ENCODE peak calls at places on chromosomes 12 and 14, in seven cellular contexts. One of them, this sample, is unnamed.

GRCh38 chr14:100982356-100982755 is 78.8 kb upstream of the RTL1 start:
- DNase-seq in cardiac fibroblast: no peak
- DNase-seq in GM06990: no peak
- DNase-seq in lung: no peak
- DNase-seq in hepatocyte: no peak
- DNase-seq in AG09309: no peak
- DNase-seq in dorsolateral prefrontal cortex: no peak
- DNase-seq in this sample: no peak

GRCh38 chr14:48703728-48704467 is 882.3 kb downstream of the RPS29 start:
- DNase-seq in lung: no peak
- DNase-seq in hepatocyte: no peak
- DNase-seq in dorsolateral prefrontal cortex: no peak
- DNase-seq in GM06990: no peak
- DNase-seq in cardiac fibroblast: peak
- DNase-seq in AG09309: no peak
- DNase-seq in this sample: no peak

GRCh38 chr12:26198742-26199141 is 3.4 kb downstream of the SSPN start:
- DNase-seq in cardiac fibroblast: peak
- DNase-seq in hepatocyte: peak
- DNase-seq in GM06990: no peak
- DNase-seq in AG09309: no peak
- DNase-seq in dorsolateral prefrontal cortex: no peak
- DNase-seq in lung: no peak
- DNase-seq in this sample: no peak

GRCh38 chr12:118436002-118436724 is 59.8 kb downstream of the SUDS3 start:
- DNase-seq in dorsolateral prefrontal cortex: no peak
- DNase-seq in cardiac fibroblast: no peak
- DNase-seq in GM06990: no peak
- DNase-seq in hepatocyte: peak
- DNase-seq in lung: no peak
- DNase-seq in AG09309: no peak
- DNase-seq in this sample: peak

GRCh38 chr14:32726516-32726915 is 212.2 kb upstream of the NPAS3 start:
- DNase-seq in dorsolateral prefrontal cortex: no peak
- DNase-seq in AG09309: no peak
- DNase-seq in GM06990: no peak
- DNase-seq in cardiac fibroblast: no peak
- DNase-seq in hepatocyte: no peak
- DNase-seq in lung: no peak
- DNase-seq in this sample: no peak

GRCh38 chr14:50342211-50343080 is 30.3 kb downstream of the DMAC2L start:
- DNase-seq in GM06990: peak
- DNase-seq in hepatocyte: peak
- DNase-seq in dorsolateral prefrontal cortex: peak
- DNase-seq in lung: no peak
- DNase-seq in AG09309: peak
- DNase-seq in cardiac fibroblast: peak
- DNase-seq in this sample: no peak

GRCh38 chr12:16163891-16164290 is 113.6 kb downstream of the SLC15A5 start:
- DNase-seq in cardiac fibroblast: no peak
- DNase-seq in lung: no peak
- DNase-seq in AG09309: no peak
- DNase-seq in GM06990: no peak
- DNase-seq in dorsolateral prefrontal cortex: no peak
- DNase-seq in hepatocyte: no peak
- DNase-seq in this sample: no peak

GRCh38 chr12:55683676-55684075 is 24.0 kb downstream of the ITGA7 start:
- DNase-seq in dorsolateral prefrontal cortex: peak
- DNase-seq in hepatocyte: no peak
- DNase-seq in cardiac fibroblast: no peak
- DNase-seq in GM06990: no peak
- DNase-seq in AG09309: no peak
- DNase-seq in lung: no peak
- DNase-seq in this sample: no peak

GRCh38 chr12:74646831-74647230 is 109.2 kb downstream of the ATXN7L3B start:
- DNase-seq in cardiac fibroblast: peak
- DNase-seq in GM06990: no peak
- DNase-seq in AG09309: no peak
- DNase-seq in dorsolateral prefrontal cortex: no peak
- DNase-seq in hepatocyte: peak
- DNase-seq in lung: no peak
- DNase-seq in this sample: no peak

GRCh38 chr14:64772394-64772950 is 68.2 kb downstream of the PLEKHG3 start:
- DNase-seq in lung: no peak
- DNase-seq in GM06990: no peak
- DNase-seq in dorsolateral prefrontal cortex: no peak
- DNase-seq in cardiac fibroblast: no peak
- DNase-seq in AG09309: no peak
- DNase-seq in hepatocyte: no peak
- DNase-seq in this sample: no peak

GRCh38 chr12:3342051-3342450 is 149.0 kb upstream of the PRMT8 start:
- DNase-seq in cardiac fibroblast: peak
- DNase-seq in AG09309: no peak
- DNase-seq in lung: no peak
- DNase-seq in GM06990: no peak
- DNase-seq in hepatocyte: peak
- DNase-seq in dorsolateral prefrontal cortex: peak
- DNase-seq in this sample: peak

GRCh38 chr12:64608901-64609542 is 1.3 kb upstream of the RASSF3 start:
- DNase-seq in cardiac fibroblast: peak
- DNase-seq in dorsolateral prefrontal cortex: no peak
- DNase-seq in hepatocyte: peak
- DNase-seq in lung: peak
- DNase-seq in GM06990: peak
- DNase-seq in AG09309: no peak
- DNase-seq in this sample: no peak

GRCh38 chr12:4115570-4115969 is 158.0 kb upstream of the CCND2 start:
- DNase-seq in lung: peak
- DNase-seq in cardiac fibroblast: no peak
- DNase-seq in hepatocyte: no peak
- DNase-seq in AG09309: no peak
- DNase-seq in dorsolateral prefrontal cortex: no peak
- DNase-seq in GM06990: no peak
- DNase-seq in this sample: no peak

GRCh38 chr14:55438066-55438683 is 2.2 kb downstream of the TBPL2 start:
- DNase-seq in dorsolateral prefrontal cortex: no peak
- DNase-seq in AG09309: peak
- DNase-seq in lung: no peak
- DNase-seq in GM06990: no peak
- DNase-seq in cardiac fibroblast: peak
- DNase-seq in hepatocyte: peak
- DNase-seq in this sample: no peak

GRCh38 chr12:119208626-119209061 is 29.9 kb downstream of the HSPB8 start:
- DNase-seq in GM06990: no peak
- DNase-seq in lung: peak
- DNase-seq in dorsolateral prefrontal cortex: peak
- DNase-seq in cardiac fibroblast: peak
- DNase-seq in hepatocyte: peak
- DNase-seq in AG09309: no peak
- DNase-seq in this sample: no peak

GRCh38 chr12:49803693-49804450 is 24.3 kb downstream of the NCKAP5L start:
- DNase-seq in lung: no peak
- DNase-seq in dorsolateral prefrontal cortex: no peak
- DNase-seq in AG09309: no peak
- DNase-seq in GM06990: no peak
- DNase-seq in hepatocyte: no peak
- DNase-seq in cardiac fibroblast: no peak
- DNase-seq in this sample: no peak

GRCh38 chr12:51077930-51078329 is 5.5 kb downstream of the CSRNP2 start:
- DNase-seq in GM06990: no peak
- DNase-seq in dorsolateral prefrontal cortex: peak
- DNase-seq in lung: no peak
- DNase-seq in hepatocyte: peak
- DNase-seq in cardiac fibroblast: peak
- DNase-seq in AG09309: no peak
- DNase-seq in this sample: no peak

GRCh38 chr14:21317433-21317832 is 37.5 kb downstream of the RPGRIP1 start:
- DNase-seq in lung: no peak
- DNase-seq in cardiac fibroblast: no peak
- DNase-seq in hepatocyte: no peak
- DNase-seq in GM06990: peak
- DNase-seq in dorsolateral prefrontal cortex: no peak
- DNase-seq in AG09309: no peak
- DNase-seq in this sample: no peak

GRCh38 chr12:16281157-16281556 is 3.7 kb upstream of the SLC15A5 start:
- DNase-seq in hepatocyte: peak
- DNase-seq in cardiac fibroblast: peak
- DNase-seq in AG09309: no peak
- DNase-seq in GM06990: no peak
- DNase-seq in lung: no peak
- DNase-seq in dorsolateral prefrontal cortex: no peak
- DNase-seq in this sample: no peak

GRCh38 chr14:106491851-106492250 is 965.5 kb downstream of the TMEM121 start:
- DNase-seq in cardiac fibroblast: no peak
- DNase-seq in lung: no peak
- DNase-seq in hepatocyte: no peak
- DNase-seq in dorsolateral prefrontal cortex: no peak
- DNase-seq in AG09309: no peak
- DNase-seq in GM06990: no peak
- DNase-seq in this sample: no peak

GRCh38 chr14:56902413-56902812 is 92.1 kb upstream of the OTX2 start:
- DNase-seq in hepatocyte: no peak
- DNase-seq in GM06990: no peak
- DNase-seq in cardiac fibroblast: no peak
- DNase-seq in AG09309: no peak
- DNase-seq in lung: no peak
- DNase-seq in dorsolateral prefrontal cortex: no peak
- DNase-seq in this sample: no peak

GRCh38 chr12:62738611-62739010 is 196.3 kb downstream of the PPM1H start:
- DNase-seq in GM06990: no peak
- DNase-seq in AG09309: no peak
- DNase-seq in dorsolateral prefrontal cortex: no peak
- DNase-seq in cardiac fibroblast: no peak
- DNase-seq in hepatocyte: no peak
- DNase-seq in lung: no peak
- DNase-seq in this sample: no peak

GRCh38 chr14:53306267-53306721 is 153.2 kb upstream of the DDHD1 start:
- DNase-seq in dorsolateral prefrontal cortex: peak
- DNase-seq in hepatocyte: peak
- DNase-seq in lung: peak
- DNase-seq in AG09309: no peak
- DNase-seq in cardiac fibroblast: peak
- DNase-seq in GM06990: peak
- DNase-seq in this sample: peak

DNA sequence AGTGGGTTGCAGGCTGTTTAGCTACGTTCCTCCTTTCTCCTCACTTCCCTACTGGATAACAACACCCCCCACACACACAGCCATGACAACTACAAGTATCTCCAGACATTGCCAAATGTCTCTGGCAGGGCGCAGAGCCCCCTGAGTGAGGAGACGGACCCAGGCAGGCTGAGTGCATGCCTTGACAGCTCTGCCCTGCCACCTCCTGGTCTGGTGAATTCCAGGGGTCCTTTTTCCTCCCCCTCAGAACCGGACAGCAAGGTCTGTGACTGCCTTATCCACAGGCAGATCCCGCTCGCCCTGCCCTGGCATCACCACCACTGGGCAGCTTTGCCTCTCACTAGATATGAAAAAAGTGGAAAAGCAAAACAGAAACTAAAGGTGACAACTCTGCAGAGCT is 276.5 kb downstream of the TMEM132C start:
- DNase-seq in AG09309: no peak
- DNase-seq in GM06990: no peak
- DNase-seq in lung: no peak
- DNase-seq in cardiac fibroblast: no peak
- DNase-seq in dorsolateral prefrontal cortex: no peak
- DNase-seq in hepatocyte: no peak
- DNase-seq in this sample: no peak
- TF ChIP-seq CTCF in AG09309: no peak
- TF ChIP-seq CTCF in GM06990: no peak
- TF ChIP-seq CTCF in lung: no peak
- TF ChIP-seq CTCF in cardiac fibroblast: no peak
- TF ChIP-seq CTCF in dorsolateral prefrontal cortex: peak
- TF ChIP-seq CTCF in hepatocyte: no peak
- TF ChIP-seq CTCF in this sample: no peak

DNA sequence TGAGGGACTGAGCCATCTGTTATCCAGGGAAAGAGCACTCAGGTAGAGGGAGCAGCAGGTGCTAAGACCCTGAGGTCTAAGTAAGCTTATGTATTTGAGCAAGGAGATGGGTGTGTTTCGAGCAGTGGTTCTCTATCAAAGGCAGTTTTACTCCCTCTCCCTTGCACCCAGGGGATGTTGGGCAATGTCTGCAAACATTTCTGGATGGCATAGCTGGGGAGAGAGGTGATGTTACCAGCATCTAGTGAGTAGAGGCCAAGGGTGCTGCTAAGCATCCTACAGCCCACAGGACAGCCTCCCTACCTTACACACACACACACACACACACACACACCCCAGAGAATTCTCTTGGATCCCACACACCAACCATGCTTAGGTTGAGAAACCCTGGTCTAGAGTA is 221.0 kb upstream of the PWP1 start:
- DNase-seq in cardiac fibroblast: no peak
- DNase-seq in hepatocyte: no peak
- DNase-seq in dorsolateral prefrontal cortex: no peak
- DNase-seq in AG09309: no peak
- DNase-seq in GM06990: no peak
- DNase-seq in lung: no peak
- DNase-seq in this sample: no peak
- TF ChIP-seq CTCF in cardiac fibroblast: no peak
- TF ChIP-seq CTCF in hepatocyte: no peak
- TF ChIP-seq CTCF in dorsolateral prefrontal cortex: no peak
- TF ChIP-seq CTCF in AG09309: no peak
- TF ChIP-seq CTCF in GM06990: no peak
- TF ChIP-seq CTCF in lung: no peak
- TF ChIP-seq CTCF in this sample: no peak

DNA sequence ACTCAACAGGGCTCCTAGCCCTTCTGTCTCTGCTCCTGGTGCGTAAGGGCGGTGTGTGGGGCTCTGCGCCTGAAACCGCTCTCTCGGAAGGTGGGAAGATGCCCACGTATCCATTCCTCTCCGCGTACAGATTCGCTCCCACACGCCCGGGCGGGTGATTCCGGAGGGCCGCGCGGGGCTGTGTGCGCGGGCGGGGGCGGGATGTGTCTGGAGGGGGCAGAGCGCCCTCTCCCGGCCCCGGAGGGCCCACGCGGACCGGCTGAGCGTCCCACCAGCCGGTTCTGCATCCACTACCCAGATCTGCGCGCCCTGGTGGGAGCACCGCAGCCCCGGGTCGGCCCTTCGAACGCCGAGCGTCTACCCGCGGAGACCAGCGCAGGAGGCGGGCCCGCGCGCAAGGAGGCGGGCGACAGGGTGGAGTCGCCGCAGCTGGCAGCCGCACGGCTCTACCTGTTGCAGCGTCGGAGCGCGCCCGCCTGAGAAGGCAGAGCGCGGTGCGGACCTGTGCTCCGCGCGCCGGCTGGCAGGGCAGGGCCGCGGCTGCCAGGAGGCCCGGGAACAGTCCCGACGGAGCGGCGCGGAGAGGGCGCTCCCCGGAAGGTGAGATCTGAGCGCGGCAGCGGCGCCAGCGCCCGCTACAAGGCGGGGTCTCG is 1.4 kb upstream of the KCNK13 start:
- DNase-seq in cardiac fibroblast: peak
- DNase-seq in dorsolateral prefrontal cortex: peak
- DNase-seq in AG09309: no peak
- DNase-seq in hepatocyte: peak
- DNase-seq in lung: no peak
- DNase-seq in GM06990: peak
- DNase-seq in this sample: peak
- TF ChIP-seq CTCF in cardiac fibroblast: peak
- TF ChIP-seq CTCF in dorsolateral prefrontal cortex: peak
- TF ChIP-seq CTCF in AG09309: peak
- TF ChIP-seq CTCF in hepatocyte: peak
- TF ChIP-seq CTCF in lung: no peak
- TF ChIP-seq CTCF in GM06990: peak
- TF ChIP-seq CTCF in this sample: peak

GRCh38 chr12:124856132-124856841 is 7.4 kb downstream of the SCARB1 start:
- DNase-seq in AG09309: no peak
- DNase-seq in cardiac fibroblast: no peak
- DNase-seq in GM06990: no peak
- DNase-seq in dorsolateral prefrontal cortex: no peak
- DNase-seq in hepatocyte: no peak
- DNase-seq in lung: no peak
- DNase-seq in this sample: no peak
- TF ChIP-seq CTCF in AG09309: no peak
- TF ChIP-seq CTCF in cardiac fibroblast: no peak
- TF ChIP-seq CTCF in GM06990: peak
- TF ChIP-seq CTCF in dorsolateral prefrontal cortex: peak
- TF ChIP-seq CTCF in hepatocyte: no peak
- TF ChIP-seq CTCF in lung: no peak
- TF ChIP-seq CTCF in this sample: no peak

This sample was measured in neural crest cell.